ENCODE peak calls at places on chromosomes 11 and 22, in six cellular contexts. W is H9, I is H1, E is mesenchymal stem cell, K is IMR-90, B is neuronal stem cell. Z is an unnamed sample.
A peak's percentile ranks its signal among the peaks of the same experiment; 100 is the strongest.

GRCh38 chr22:27416553-27417427 is 384.8 kb downstream of the MN1 start:
- DNase-seq in W (peak; percentile 78), I (peak; percentile 63), E (peak; percentile 14), K (peak; percentile 88), B (no peak), Z (peak; percentile 95)

GRCh38 chr11:20156280-20156875 is 3.9 kb downstream of the DBX1 start:
- DNase-seq in W (peak; percentile 86), I (peak; percentile 87), E (no peak), K (no peak), B (no peak), Z (peak; percentile 54)

GRCh38 chr11:101880208-101880607 is 34.6 kb upstream of the CEP126 start:
- DNase-seq in W (no peak), I (no peak), E (peak; percentile 62), K (peak; percentile 79), B (no peak), Z (peak; percentile 66)

GRCh38 chr22:31173386-31174145 is 13.6 kb downstream of the RNF185 start:
- DNase-seq in W (no peak), I (no peak), E (peak; percentile 94), K (peak; percentile 95), B (no peak), Z (peak; percentile 4)

GRCh38 chr11:86896486-86896885 is 58.7 kb downstream of the FZD4 start:
- DNase-seq in W (no peak), I (no peak), E (no peak), K (peak; percentile 81), B (no peak), Z (no peak)

GRCh38 chr11:20360650-20361049 is 2.9 kb upstream of the HTATIP2 start:
- DNase-seq in W (no peak), I (no peak), E (peak; percentile 62), K (peak; percentile 55), B (no peak), Z (no peak)

GRCh38 chr11:115473167-115473566 is 31.0 kb downstream of the CADM1 start:
- DNase-seq in W (no peak), I (no peak), E (no peak), K (no peak), B (no peak), Z (no peak)

GRCh38 chr11:5288108-5288911 is 13.4 kb downstream of the OR51B4 start:
- DNase-seq in W (no peak), I (no peak), E (peak; percentile 26), K (peak; percentile 80), B (no peak), Z (peak; percentile 11)

GRCh38 chr22:27972732-27973698 is 54.0 kb upstream of the PITPNB start:
- DNase-seq in W (no peak), I (no peak), E (no peak), K (peak; percentile 50), B (no peak), Z (no peak)

GRCh38 chr11:116792869-116793475 is 1.3 kb upstream of the APOA5 start:
- DNase-seq in W (no peak), I (no peak), E (peak; percentile 40), K (peak; percentile 73), B (no peak), Z (no peak)

GRCh38 chr22:21917206-21917958 is 35.3 kb downstream of the PPM1F start:
- DNase-seq in W (no peak), I (no peak), E (no peak), K (no peak), B (no peak), Z (peak; percentile 45)

GRCh38 chr11:117638913-117639543 is 158.0 kb downstream of the DSCAML1 start:
- DNase-seq in W (no peak), I (no peak), E (no peak), K (no peak), B (no peak), Z (no peak)

GRCh38 chr22:49768077-49768476 is 59.6 kb downstream of the BRD1 start:
- DNase-seq in W (no peak), I (no peak), E (no peak), K (no peak), B (no peak), Z (no peak)

GRCh38 chr11:37948258-37948657 is 1350.2 kb upstream of the RAG2 start:
- DNase-seq in W (no peak), I (no peak), E (no peak), K (no peak), B (no peak), Z (no peak)

GRCh38 chr11:6646631-6647281 is 8.9 kb downstream of the DCHS1 start:
- DNase-seq in W (no peak), I (no peak), E (peak; percentile 56), K (peak; percentile 60), B (no peak), Z (no peak)

GRCh38 chr22:49368221-49368975 is 459.3 kb downstream of the BRD1 start:
- DNase-seq in W (peak; percentile 3), I (no peak), E (no peak), K (no peak), B (no peak), Z (no peak)

GRCh38 chr11:13136272-13136596 is 127.1 kb downstream of the RASSF10 start:
- DNase-seq in W (no peak), I (no peak), E (no peak), K (no peak), B (no peak), Z (no peak)
- H2BK5ac ChIP-seq in W (no peak overlapping the region), I (no peak overlapping the region), E (peak overlapping the region; percentile 11), K (no peak overlapping the region), B (no peak overlapping the region), Z (no peak overlapping the region)

GRCh38 chr11:30426781-30427180 is 103.9 kb downstream of the ARL14EP start:
- DNase-seq in W (no peak), I (no peak), E (no peak), K (no peak), B (no peak), Z (no peak)
- H3K27ac ChIP-seq in W (no peak overlapping the region), I (no peak overlapping the region), E (no peak overlapping the region), K (no peak overlapping the region), B (no peak overlapping the region), Z (no peak overlapping the region)

DNA sequence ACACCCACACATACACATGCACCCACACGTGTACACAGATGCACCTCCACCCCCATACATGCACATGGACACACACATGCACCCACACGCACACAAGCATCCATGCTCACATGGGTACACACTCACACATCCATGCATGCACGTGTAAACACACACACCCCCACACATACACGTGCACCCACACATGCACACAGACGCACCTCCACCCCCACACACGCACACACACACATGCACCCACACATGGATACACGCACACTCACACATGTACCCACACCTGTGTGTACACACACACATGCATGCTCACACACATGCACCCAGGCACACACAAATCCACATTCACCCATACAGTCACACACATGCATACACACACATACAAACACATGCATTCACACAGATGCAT is 24.5 kb downstream of the CDPF1 start:
- DNase-seq in W (no peak), I (no peak), E (no peak), K (no peak), B (no peak), Z (no peak)
- H2BK15ac ChIP-seq in W (no peak overlapping the region), I (no peak overlapping the region), E (no peak overlapping the region), K (no peak overlapping the region), B (no peak overlapping the region), Z (no peak overlapping the region)

GRCh38 chr11:45806072-45806933 is 1.4 kb downstream of the SLC35C1 start:
- DNase-seq in W (no peak), I (no peak), E (no peak), K (no peak), B (no peak), Z (no peak)

GRCh38 chr11:45803981-45804805 is 756 bp upstream of the SLC35C1 start:
- DNase-seq in W (peak; percentile 82), I (peak; percentile 88), E (peak; percentile 81), K (peak; percentile 33), B (peak; percentile 54), Z (peak; percentile 71)

GRCh38 chr11:45805305-45806071 is 539 bp downstream of the SLC35C1 start:
- DNase-seq in W (peak; percentile 57), I (peak; percentile 66), E (peak; percentile 86), K (peak; percentile 78), B (peak; percentile 26), Z (peak; percentile 77)

GRCh38 chr11:45802531-45803317 is 2.2 kb upstream of the SLC35C1 start:
- DNase-seq in W (no peak), I (no peak), E (no peak), K (no peak), B (no peak), Z (no peak)

DNA sequence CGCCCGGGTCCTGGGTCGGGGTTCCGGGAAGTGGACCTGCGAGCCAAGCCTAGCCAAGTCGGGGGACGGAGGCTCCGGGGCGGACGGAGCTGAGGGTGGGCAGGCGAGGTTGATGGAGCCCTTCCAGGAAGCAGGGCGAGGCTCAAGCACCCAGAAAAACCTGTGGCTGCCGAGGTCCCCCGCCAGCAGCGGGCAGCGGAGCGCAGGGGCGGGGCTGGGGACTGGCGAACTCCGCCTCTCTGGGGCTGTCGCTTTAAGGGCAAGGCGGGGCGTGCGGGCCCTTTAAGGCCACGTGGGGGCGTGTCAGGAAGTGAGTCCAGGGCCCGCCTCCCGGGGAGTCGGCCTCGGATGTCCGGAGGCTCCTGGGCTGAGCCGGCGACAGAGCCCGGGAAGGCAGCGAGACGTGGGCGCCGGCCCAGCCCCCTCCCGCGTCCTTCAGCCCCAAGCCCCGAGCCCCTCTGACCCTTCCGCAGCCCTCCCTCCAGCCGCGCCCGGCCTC is at the start of gene SLC35C1:
- DNase-seq in W (peak; percentile 96), I (peak; percentile 96), E (peak; percentile 95), K (peak; percentile 90), B (peak; percentile 91), Z (peak; percentile 98)
- H2BK5ac ChIP-seq in W (no peak within 1 kb of the TSS), I (peak within 1 kb of the TSS; percentile 27), E (peak within 1 kb of the TSS; percentile 78), K (peak within 1 kb of the TSS; percentile 85), B (peak within 1 kb of the TSS; percentile 77), Z (no peak within 1 kb of the TSS)

GRCh38 chr11:112086422-112087191 is at the start of the genes SDHD and TIMM8B:
- DNase-seq in W (peak; percentile 95), I (peak; percentile 95), E (peak; percentile 97), K (peak; percentile 96), B (peak; percentile 97), Z (peak; percentile 99)

GRCh38 chr11:112082729-112083128 is 3.8 kb downstream of the TIMM8B start:
- DNase-seq in W (no peak), I (no peak), E (peak; percentile 95), K (peak; percentile 76), B (no peak), Z (no peak)

GRCh38 chr11:112087212-112087611 is 539 bp downstream of the SDHD start:
- DNase-seq in W (no peak), I (no peak), E (no peak), K (no peak), B (no peak), Z (peak; percentile 1)

DNA sequence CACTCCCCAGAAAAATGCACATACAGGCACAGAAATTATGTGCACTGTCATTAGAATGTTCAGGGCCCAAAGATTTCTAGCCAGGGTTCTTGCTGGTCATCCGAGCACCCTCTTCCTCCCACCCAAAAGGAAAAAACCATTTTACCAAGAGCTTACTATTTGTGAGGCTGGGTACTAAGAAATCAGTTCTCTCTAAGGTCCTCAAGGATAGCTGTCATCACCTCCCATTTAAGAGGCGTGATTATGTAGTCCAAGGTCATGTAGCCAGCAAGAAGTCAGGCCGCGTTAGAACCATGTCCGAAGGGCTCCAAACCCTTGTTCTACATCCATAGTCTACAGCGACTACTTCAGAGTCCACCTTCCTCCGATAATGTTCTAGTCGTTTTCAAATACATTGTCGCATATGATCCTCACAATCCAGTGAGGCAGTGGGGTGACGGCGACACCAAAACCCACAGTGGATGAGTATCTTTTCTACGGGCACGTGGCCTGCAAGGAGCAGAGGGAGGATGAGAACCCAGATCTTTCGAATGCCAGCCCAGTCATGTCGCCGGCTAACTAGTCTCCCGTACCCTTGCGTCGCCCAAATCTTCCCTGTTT is 634 bp downstream of the TIMM8B start:
- DNase-seq in W (no peak), I (peak; percentile 50), E (peak; percentile 46), K (peak; percentile 17), B (no peak), Z (peak; percentile 36)
- H3K27ac ChIP-seq in W (no peak overlapping the region), I (peak overlapping the region; percentile 79), E (peak overlapping the region; percentile 3), K (peak overlapping the region; percentile 84), B (no peak overlapping the region), Z (no peak overlapping the region)

GRCh38 chr11:3164540-3165151 is 464 bp downstream of the OSBPL5 start:
- DNase-seq in W (no peak), I (no peak), E (no peak), K (no peak), B (no peak), Z (peak; percentile 48)
- H2BK15ac ChIP-seq in W (no peak overlapping the region), I (peak overlapping the region; percentile 95), E (peak overlapping the region; percentile 62), K (no peak overlapping the region), B (peak overlapping the region; percentile 54), Z (no peak overlapping the region)

Z was measured in mesendoderm.